ENCODE peak calls at places on chromosome 20, in nine cellular contexts. Q is heart left ventricle, O is fibroblast of the aortic adventitia, U is pancreas, M is ovary, R is IMR-90, P is cardiac fibroblast, S is fibroblast of lung, V is H1. Z is an unnamed sample.

GRCh38 chr20:16459019-16459700 is 114.1 kb downstream of the KIF16B start:
- DNase-seq in P (peak; percentile 84), S (peak; percentile 90), V (no peak), O (peak; percentile 88), U (peak; percentile 26), R (peak; percentile 85), Q (peak; percentile 53), M (peak; percentile 41), Z (peak; percentile 51)

GRCh38 chr20:20603339-20603990 is 109.0 kb downstream of the RALGAPA2 start:
- DNase-seq in V (no peak), U (no peak), R (no peak), S (no peak), O (no peak), P (no peak), Q (no peak), M (no peak), Z (no peak)

GRCh38 chr20:34037121-34037520 is 43.4 kb downstream of the RALY start:
- DNase-seq in R (no peak), Q (peak; percentile 36), V (no peak), U (no peak), O (no peak), M (peak; percentile 29), S (no peak), P (no peak), Z (no peak)

GRCh38 chr20:51800132-51800721 is 2.1 kb downstream of the SALL4 start:
- DNase-seq in O (peak; percentile 23), U (peak; percentile 81), Q (peak; percentile 35), V (peak; percentile 82), R (no peak), S (peak; percentile 39), P (peak; percentile 33), M (peak; percentile 40), Z (no peak)

GRCh38 chr20:1946762-1947534 is 46.9 kb downstream of the PDYN start:
- DNase-seq in S (peak; percentile 17), R (peak; percentile 17), U (peak; percentile 36), P (peak; percentile 33), M (peak; percentile 60), O (peak; percentile 18), V (peak; percentile 74), Q (peak; percentile 45), Z (no peak)

GRCh38 chr20:19098092-19098491 is 114.3 kb upstream of the SLC24A3 start:
- DNase-seq in P (no peak), R (no peak), S (no peak), V (no peak), U (no peak), Q (no peak), O (no peak), M (no peak), Z (no peak)

GRCh38 chr20:6036213-6036612 is 17.6 kb downstream of the LRRN4 start:
- DNase-seq in O (no peak), R (no peak), S (no peak), Q (no peak), P (no peak), U (no peak), M (no peak), V (no peak), Z (no peak)

GRCh38 chr20:11195899-11196558 is 522.2 kb upstream of the JAG1 start:
- DNase-seq in M (no peak), Q (no peak), S (no peak), O (peak; percentile 41), U (no peak), R (peak; percentile 95), V (no peak), P (no peak), Z (no peak)

GRCh38 chr20:37303637-37304036 is 14.2 kb downstream of the MANBAL start:
- DNase-seq in R (no peak), P (no peak), O (no peak), U (peak; percentile 56), V (no peak), Q (no peak), S (no peak), M (no peak), Z (no peak)

GRCh38 chr20:36266189-36266588 is 29.9 kb downstream of the AAR2 start:
- DNase-seq in P (no peak), O (no peak), U (no peak), Q (no peak), S (no peak), V (no peak), R (no peak), M (no peak), Z (no peak)

GRCh38 chr20:57653910-57654309 is 33.7 kb upstream of the ZBP1 start:
- DNase-seq in U (peak; percentile 6), M (no peak), P (no peak), V (no peak), R (no peak), Q (peak; percentile 6), O (no peak), S (no peak), Z (no peak)

GRCh38 chr20:62926229-62927127 is at the start of gene DIDO1:
- DNase-seq in V (no peak), S (peak; percentile 81), M (peak; percentile 85), U (peak; percentile 88), Q (peak; percentile 90), P (peak; percentile 90), O (peak; percentile 80), R (peak; percentile 77), Z (no peak)

GRCh38 chr20:62927128-62927705 is 912 bp upstream of the DIDO1 start:
- DNase-seq in P (no peak), R (no peak), Q (no peak), V (no peak), S (no peak), U (no peak), M (no peak), O (no peak), Z (no peak)

GRCh38 chr20:62929051-62929538 is 2.8 kb upstream of the DIDO1 start:
- DNase-seq in R (peak; percentile 58), V (no peak), M (peak; percentile 63), S (peak; percentile 56), O (peak; percentile 51), Q (peak; percentile 73), U (peak; percentile 70), P (peak; percentile 65), Z (no peak)

GRCh38 chr20:62925420-62926228 is 681 bp downstream of the DIDO1 start:
- DNase-seq in O (peak; percentile 35), M (no peak), V (no peak), S (peak; percentile 32), R (peak; percentile 16), Q (no peak), U (no peak), P (peak; percentile 26), Z (no peak)

DNA sequence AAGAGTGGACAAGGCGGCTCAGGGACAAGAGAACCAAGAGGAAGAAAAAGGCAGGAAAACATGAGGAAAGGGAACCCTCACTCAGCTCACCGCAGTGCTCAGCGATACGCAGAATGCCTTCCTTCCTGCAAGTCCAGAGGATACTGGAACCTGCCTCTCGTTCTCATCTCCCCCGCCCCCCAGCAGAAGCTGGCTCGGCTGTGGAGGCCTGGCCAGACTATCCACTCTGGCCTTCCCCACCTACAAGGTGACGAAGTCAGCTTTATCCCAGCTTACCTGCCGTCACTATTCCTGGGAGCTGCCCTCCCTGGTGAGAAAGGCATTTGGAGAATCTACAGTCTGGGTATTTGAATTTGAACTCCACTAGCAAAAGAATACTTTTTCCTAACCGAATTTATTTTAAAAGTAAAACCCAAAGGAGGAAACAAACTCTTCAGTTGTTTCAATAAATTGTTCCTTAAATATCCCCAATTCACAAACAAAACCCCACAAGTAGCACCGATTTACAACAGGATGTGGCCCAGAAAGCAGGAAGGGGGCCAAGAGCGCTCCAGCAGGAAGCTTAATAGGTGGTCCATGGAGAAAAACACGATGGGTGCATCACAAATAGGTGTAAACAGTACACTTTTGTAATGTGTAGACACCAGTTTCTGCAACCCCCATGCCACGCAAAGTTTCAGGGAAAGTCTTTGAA is 2.1 kb upstream of the DIDO1 start:
- DNase-seq in R (no peak), O (no peak), U (no peak), M (no peak), P (no peak), V (no peak), S (no peak), Q (no peak), Z (no peak)
- H3K4me3 ChIP-seq in R (peak overlapping the region; percentile 51), O (peak overlapping the region; percentile 65), U (peak overlapping the region; percentile 33), M (peak overlapping the region; percentile 58), P (peak overlapping the region; percentile 30), V (peak overlapping the region; percentile 99), S (peak overlapping the region; percentile 55), Q (peak overlapping the region; percentile 55), Z (peak overlapping the region; percentile 45)

GRCh38 chr20:63709149-63709527 is 1.3 kb downstream of the ZGPAT start:
- DNase-seq in R (no peak), V (no peak), U (peak; percentile 18), Q (no peak), M (peak; percentile 17), P (no peak), O (no peak), S (no peak), Z (no peak)

GRCh38 chr20:63706852-63707557 is 771 bp downstream of the ARFRP1 start:
- DNase-seq in O (peak; percentile 22), V (no peak), S (peak; percentile 31), U (peak; percentile 40), R (peak; percentile 35), P (peak; percentile 43), Q (peak; percentile 46), M (peak; percentile 49), Z (no peak)

GRCh38 chr20:63708301-63709148 is 686 bp downstream of the ZGPAT start:
- DNase-seq in V (no peak), Q (no peak), M (peak; percentile 22), R (no peak), P (no peak), S (no peak), O (no peak), U (peak; percentile 33), Z (no peak)

GRCh38 chr20:63706027-63706695 is 1.6 kb downstream of the ARFRP1 start:
- DNase-seq in P (no peak), V (no peak), S (no peak), R (no peak), Q (no peak), U (peak; percentile 19), O (no peak), M (no peak), Z (no peak)

GRCh38 chr20:63707558-63708300 is at the start of the genes ARFRP1 and ZGPAT:
- DNase-seq in U (peak; percentile 89), O (peak; percentile 68), P (peak; percentile 87), R (peak; percentile 67), V (no peak), Q (peak; percentile 92), S (peak; percentile 79), M (peak; percentile 88), Z (peak; percentile 17)
- TF ChIP-seq CTCF in U (no peak), O (no peak), P (no peak), R (no peak), V (no peak), Q (no peak), S (no peak), M (no peak), Z (no peak)

GRCh38 chr20:3788685-3789155 is 2.2 kb upstream of the CENPB start:
- DNase-seq in R (no peak), M (no peak), O (no peak), P (no peak), Q (peak; percentile 20), U (no peak), V (no peak), S (no peak), Z (no peak)
- H3K4me3 ChIP-seq in R (no peak overlapping the region), M (no peak overlapping the region), O (no peak overlapping the region), P (no peak overlapping the region), Q (no peak overlapping the region), U (no peak overlapping the region), V (no peak overlapping the region), S (no peak overlapping the region), Z (no peak overlapping the region)

DNA sequence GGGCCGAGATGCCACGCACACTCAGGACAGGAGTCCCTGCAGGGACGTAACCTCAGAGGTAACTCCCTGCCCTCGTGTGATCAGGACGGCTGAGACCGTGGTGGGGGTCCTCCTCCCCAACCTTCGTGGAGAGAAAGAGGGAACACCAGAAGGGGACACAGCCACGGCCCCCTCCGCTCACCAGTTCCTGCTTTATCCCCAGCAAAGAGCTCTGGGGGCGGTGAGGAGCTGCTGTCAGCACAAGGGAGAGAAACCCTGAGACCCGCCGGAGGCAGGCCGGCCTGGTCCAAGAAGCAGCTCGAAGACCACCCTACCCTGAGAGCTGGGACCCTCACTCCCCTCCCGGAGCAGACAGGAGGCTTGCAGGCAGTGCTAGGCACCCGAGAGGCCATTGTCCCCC is 44.4 kb downstream of the SLC2A4RG start:
- DNase-seq in S (no peak), O (no peak), P (no peak), Q (no peak), R (no peak), U (no peak), M (no peak), V (no peak), Z (no peak)
- TF ChIP-seq CTCF in S (no peak), O (no peak), P (no peak), Q (no peak), R (no peak), U (no peak), M (no peak), V (no peak), Z (no peak)